ENCODE peak calls at places on chromosomes 1 and 21, in nine cellular contexts. V is effector memory CD4-positive, alpha-beta T cell; N is astrocyte of the spinal cord; C is NCI-H524; X is iPS DF 19.7; I is stimulated activated naive CD8-positive, alpha-beta T cell treated with anti-CD3 and anti-CD28 coated beads, Interleukin-15, amount 100 ng/mL, for 72 hours; J is A172; D is activated CD8-positive, alpha-beta memory T cell treated with anti-CD3 and anti-CD28 coated beads, Interleukin-2, amount 10 ng/mL, durations not matched to agents 7 days and 5 days; K is lower lobe of right lung. F is an unnamed sample.

GRCh38 chr1:167722870-167723251 is 1.1 kb downstream of the MPZL1 start:
- DNase-seq in N (peak), V (no peak), J (no peak), X (no peak), D (no peak), C (no peak), K (no peak), I (no peak), F (peak)

GRCh38 chr1:56856186-56856585 is 1.6 kb downstream of the C8A start:
- DNase-seq in V (no peak), J (no peak), K (no peak), I (no peak), X (no peak), N (no peak), C (no peak), D (no peak), F (no peak)

GRCh38 chr21:36430841-36431240 is 45.6 kb downstream of the CHAF1B start:
- DNase-seq in X (no peak), C (no peak), K (no peak), V (no peak), I (no peak), N (peak), D (no peak), J (no peak), F (no peak)

GRCh38 chr1:245516178-245516829 is 361.5 kb downstream of the KIF26B start:
- DNase-seq in N (peak), J (no peak), X (no peak), I (no peak), K (no peak), D (no peak), C (no peak), V (no peak), F (peak)

GRCh38 chr1:22794691-22795090 is 84.1 kb downstream of the EPHB2 start:
- DNase-seq in D (no peak), J (no peak), V (no peak), N (no peak), I (no peak), K (no peak), X (no peak), C (no peak), F (no peak)

GRCh38 chr21:32414579-32415358 is 2.3 kb downstream of the EVA1C start:
- DNase-seq in V (no peak), D (no peak), K (no peak), I (no peak), C (no peak), J (peak), X (no peak), N (peak), F (peak)

GRCh38 chr1:185733818-185734709 is at the start of gene HMCN1:
- DNase-seq in D (peak), K (peak), I (no peak), V (no peak), X (peak), C (peak), N (peak), J (peak), F (peak)

GRCh38 chr21:35478096-35479080 is 429.3 kb upstream of the RUNX1 start:
- DNase-seq in I (no peak), N (peak), C (no peak), V (no peak), X (no peak), K (no peak), D (no peak), J (peak), F (no peak)

GRCh38 chr21:35476616-35477395 is 427.7 kb upstream of the RUNX1 start:
- DNase-seq in K (no peak), C (no peak), I (no peak), J (peak), V (no peak), N (peak), D (no peak), X (no peak), F (peak)

F was measured in PC-3.